ENCODE peak calls at places on chromosome 16, in four cellular contexts. W is breast epithelium, Q is endothelial cell of umbilical vein, C is AG09309. X is an unnamed sample.

GRCh38 chr16:88103011-88103410 is 151.8 kb downstream of the BANP start:
- DNase-seq in Q (no peak), W (no peak), C (no peak), X (no peak)

GRCh38 chr16:9139965-9140364 is 48.5 kb downstream of the HAPSTR1 start:
- DNase-seq in Q (no peak), C (no peak), W (no peak), X (no peak)

GRCh38 chr16:8026450-8026849 is 563.9 kb downstream of the TMEM114 start:
- DNase-seq in Q (no peak), C (no peak), W (no peak), X (no peak)

GRCh38 chr16:59179446-59180082 is 445.4 kb upstream of the GOT2 start:
- DNase-seq in C (no peak), W (no peak), Q (peak), X (no peak)

GRCh38 chr16:10558746-10559641 is 21.4 kb downstream of the EMP2 start:
- DNase-seq in Q (peak), C (no peak), W (peak), X (peak)

GRCh38 chr16:49698416-49698815 is 157.5 kb downstream of the ZNF423 start:
- DNase-seq in W (no peak), Q (peak), C (no peak), X (no peak)

GRCh38 chr16:330746-331145 is 21.8 kb downstream of the AXIN1 start:
- DNase-seq in Q (no peak), W (no peak), C (no peak), X (no peak)

GRCh38 chr16:61887903-61888302 is 148.3 kb downstream of the CDH8 start:
- DNase-seq in Q (no peak), W (no peak), C (peak), X (no peak)

GRCh38 chr16:11536104-11536866 is 50.4 kb downstream of the LITAF start:
- DNase-seq in Q (no peak), W (no peak), C (no peak), X (no peak)

GRCh38 chr16:11502239-11502638 is 84.5 kb downstream of the LITAF start:
- DNase-seq in C (no peak), Q (no peak), W (no peak), X (no peak)

GRCh38 chr16:73010150-73010676 is 37.7 kb downstream of the ZFHX3 start:
- DNase-seq in W (no peak), Q (peak), C (no peak), X (no peak)

GRCh38 chr16:66950971-66951790 is 9.9 kb upstream of the CES3 start:
- DNase-seq in C (no peak), Q (no peak), W (no peak), X (no peak)

GRCh38 chr16:89024546-89024945 is 47.5 kb upstream of the CBFA2T3 start:
- DNase-seq in C (no peak), Q (no peak), W (no peak), X (no peak)

GRCh38 chr16:67406111-67406593 is 10.1 kb downstream of the ZDHHC1 start:
- DNase-seq in W (no peak), Q (peak), C (no peak), X (no peak)

GRCh38 chr16:22813946-22814325 is at the start of gene HS3ST2:
- DNase-seq in C (no peak), W (no peak), Q (no peak), X (no peak)

GRCh38 chr16:22098538-22099255 is 6.4 kb downstream of the VWA3A start:
- DNase-seq in W (no peak), Q (peak), C (peak), X (no peak)

GRCh38 chr16:12903325-12904040 is 2.1 kb downstream of the SHISA9 start:
- DNase-seq in W (no peak), Q (no peak), C (no peak), X (no peak)

GRCh38 chr16:78607465-78607864 is 508.0 kb downstream of the WWOX start:
- DNase-seq in W (no peak), C (no peak), Q (no peak), X (no peak)

GRCh38 chr16:28589930-28590329 is 6.9 kb downstream of the SULT1A2 start:
- DNase-seq in W (no peak), C (no peak), Q (no peak), X (no peak)

GRCh38 chr16:74892574-74893461 is 92.1 kb downstream of the WDR59 start:
- DNase-seq in Q (no peak), W (no peak), C (no peak), X (no peak)

GRCh38 chr16:87653234-87653633 is 50.9 kb downstream of the JPH3 start:
- DNase-seq in W (no peak), Q (no peak), C (no peak), X (no peak)

GRCh38 chr16:54397190-54397835 is 110.7 kb upstream of the IRX3 start:
- DNase-seq in W (no peak), Q (no peak), C (peak), X (no peak)

GRCh38 chr16:61879-62281 is 8.3 kb downstream of the SNRNP25 start:
- DNase-seq in C (no peak), W (no peak), Q (no peak), X (no peak)

GRCh38 chr16:30075503-30076275 is at the start of gene PPP4C:
- DNase-seq in Q (peak), W (peak), C (no peak), X (peak)

GRCh38 chr16:276360-277077 is 775 bp upstream of the RGS11 start:
- DNase-seq in C (no peak), Q (no peak), W (no peak), X (no peak)

GRCh38 chr16:75315907-75316306 is 64.5 kb upstream of the BCAR1 start:
- DNase-seq in C (no peak), Q (no peak), W (no peak), X (no peak)

GRCh38 chr16:901149-901548 is 69.6 kb downstream of the LMF1 start:
- DNase-seq in C (no peak), Q (no peak), W (no peak), X (no peak)

GRCh38 chr16:69348222-69348621 is 3.4 kb downstream of the TMED6 start:
- DNase-seq in C (no peak), Q (no peak), W (no peak), X (no peak)

GRCh38 chr16:65782537-65783290 is 583.8 kb upstream of the CDH5 start:
- DNase-seq in W (no peak), Q (peak), C (peak), X (no peak)

GRCh38 chr16:20884240-20884556 is 16.0 kb downstream of the DCUN1D3 start:
- DNase-seq in Q (no peak), W (no peak), C (no peak), X (no peak)

GRCh38 chr16:14215941-14216340 is 144.8 kb downstream of the MRTFB start:
- DNase-seq in C (no peak), Q (no peak), W (no peak), X (no peak)

GRCh38 chr16:46896314-46896968 is 12.3 kb downstream of the GPT2 start:
- DNase-seq in Q (no peak), W (no peak), C (no peak), X (no peak)

GRCh38 chr16:83046664-83047063 is 419.9 kb downstream of the CDH13 start:
- DNase-seq in W (no peak), C (no peak), Q (peak), X (no peak)

DNA sequence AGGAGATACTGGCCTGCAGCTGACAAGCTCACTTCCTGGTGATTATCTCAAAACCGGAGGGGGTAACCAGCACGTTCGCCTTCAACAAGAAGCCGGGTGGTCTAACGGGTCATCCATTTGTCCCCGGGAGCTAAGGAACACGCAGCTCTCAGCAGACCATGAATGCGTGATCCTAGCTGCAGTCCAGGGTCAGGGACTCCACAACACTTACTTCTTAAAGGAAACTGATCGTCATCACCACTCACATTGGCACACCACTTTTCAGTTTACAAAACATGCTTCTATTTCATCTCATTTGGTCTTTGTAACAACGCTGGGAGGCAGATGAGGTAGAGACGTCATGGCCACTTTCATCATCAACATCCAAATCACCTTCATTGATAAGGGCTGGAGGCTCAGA is 25.2 kb downstream of the COTL1 start:
- DNase-seq in Q (no peak), C (no peak), W (no peak), X (no peak)
- TF ChIP-seq CTCF in Q (no peak), C (no peak), W (no peak), X (no peak)

GRCh38 chr16:26791166-26791565 is 275.6 kb upstream of the C16orf82 start:
- DNase-seq in Q (no peak), W (no peak), C (no peak), X (no peak)

GRCh38 chr16:26795184-26795583 is 271.5 kb upstream of the C16orf82 start:
- DNase-seq in C (no peak), W (no peak), Q (no peak), X (no peak)
- TF ChIP-seq CTCF in C (peak), W (no peak), Q (no peak), X (no peak)

DNA sequence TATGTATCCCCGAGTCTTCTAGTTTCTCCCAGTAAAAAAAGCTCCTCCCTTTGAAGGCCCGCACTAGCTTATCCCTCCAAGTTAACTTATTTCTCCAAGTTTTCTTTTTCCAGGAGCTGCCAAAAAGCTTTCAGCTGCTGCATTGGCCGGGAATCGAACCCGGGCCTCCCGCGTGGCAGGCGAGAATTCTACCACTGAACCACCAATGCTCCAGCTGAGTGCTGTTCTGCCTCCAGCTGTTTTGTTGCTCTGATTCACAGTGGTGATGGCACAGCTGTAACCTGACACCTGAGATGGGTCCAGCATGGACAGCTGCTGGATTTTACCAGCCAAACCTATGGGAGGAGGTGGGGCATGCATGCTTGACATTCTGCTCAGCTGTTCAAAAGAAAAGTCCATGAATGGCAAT is 22.1 kb downstream of the VAC14 start:
- DNase-seq in Q (peak), W (peak), C (peak), X (no peak)
- TF ChIP-seq CTCF in Q (no peak), W (no peak), C (no peak), X (no peak)

DNA sequence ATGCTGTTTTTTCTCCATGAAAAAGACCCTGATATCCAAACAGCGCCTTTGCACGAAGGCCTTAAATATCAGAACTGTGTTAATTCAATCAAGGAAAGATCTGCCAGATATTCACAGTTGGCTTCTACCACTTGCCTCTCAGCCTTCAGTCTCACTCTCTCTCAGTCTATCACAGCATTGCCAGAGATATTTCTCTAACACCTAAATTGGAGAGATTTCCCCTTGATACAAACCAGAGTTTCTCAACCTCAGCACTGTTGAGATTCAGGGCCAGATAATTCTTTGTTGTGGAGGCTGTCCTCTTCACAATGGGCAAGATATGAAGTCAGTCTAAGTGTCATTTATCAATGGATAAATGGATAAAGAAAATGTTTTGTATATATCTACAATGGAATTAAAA is 454.1 kb upstream of the MAF start:
- DNase-seq in Q (no peak), W (no peak), C (no peak), X (no peak)
- TF ChIP-seq CTCF in Q (no peak), W (no peak), C (no peak), X (no peak)

X was measured in thoracic aorta.